ENCODE peak calls at places on chromosomes 3 and 15, in four cellular contexts. B, Z, A and I are unnamed samples.

GRCh38 chr15:75061272-75061671 is 37.9 kb downstream of the PPCDC start:
- DNase-seq in B (peak), Z (no peak), A (no peak), I (no peak)

GRCh38 chr3:100630664-100631063 is 21.3 kb downstream of the ADGRG7 start:
- DNase-seq in B (no peak), Z (no peak), A (peak), I (peak)

GRCh38 chr15:33722005-33722672 is 246.2 kb upstream of the CHRM5 start:
- DNase-seq in B (no peak), Z (no peak), A (peak), I (no peak)

GRCh38 chr3:148075829-148076716 is 621.6 kb upstream of the AGTR1 start:
- DNase-seq in B (peak), Z (peak), A (peak), I (peak)

GRCh38 chr3:94269763-94270162 is 206.9 kb downstream of the NSUN3 start:
- DNase-seq in B (no peak), Z (no peak), A (no peak), I (no peak)

GRCh38 chr3:172258616-172259015 is 189.6 kb downstream of the GHSR start:
- DNase-seq in B (no peak), Z (no peak), A (no peak), I (peak)

GRCh38 chr3:120170223-120170622 is 76.0 kb upstream of the GSK3B start:
- DNase-seq in B (no peak), Z (no peak), A (peak), I (no peak)

GRCh38 chr3:46845860-46846623 is 17.2 kb downstream of the MYL3 start:
- DNase-seq in B (peak), Z (peak), A (peak), I (peak)

GRCh38 chr15:75195122-75195765 is 6.4 kb upstream of the C15orf39 start:
- DNase-seq in B (no peak), Z (peak), A (no peak), I (peak)

GRCh38 chr3:98745718-98746117 is 17.4 kb upstream of the ST3GAL6 start:
- DNase-seq in B (no peak), Z (no peak), A (no peak), I (no peak)

GRCh38 chr15:26771168-26771916 is 1.5 kb downstream of the GABRB3 start:
- DNase-seq in B (no peak), Z (peak), A (peak), I (peak)

GRCh38 chr15:57003418-57003817 is 85.0 kb downstream of the TCF12 start:
- DNase-seq in B (no peak), Z (no peak), A (peak), I (no peak)

GRCh38 chr3:33438284-33438668 is 1.9 kb downstream of the UBP1 start:
- DNase-seq in B (peak), Z (no peak), A (peak), I (no peak)

GRCh38 chr3:59783468-59783988 is 733.7 kb upstream of the CFAP20DC start:
- DNase-seq in B (peak), Z (no peak), A (no peak), I (no peak)

GRCh38 chr15:31070867-31071266 is 30.7 kb downstream of the TRPM1 start:
- DNase-seq in B (no peak), Z (no peak), A (no peak), I (no peak)

GRCh38 chr3:120324185-120324584 is 25.0 kb downstream of the LRRC58 start:
- DNase-seq in B (no peak), Z (no peak), A (no peak), I (no peak)

GRCh38 chr15:49895337-49896223 is 223.5 kb downstream of the ATP8B4 start:
- DNase-seq in B (no peak), Z (no peak), A (no peak), I (peak)

GRCh38 chr3:9883676-9884554 is 3.9 kb upstream of the CIDEC start:
- DNase-seq in B (no peak), Z (no peak), A (no peak), I (no peak)

GRCh38 chr3:41673643-41674042 is 288.3 kb downstream of the ULK4 start:
- DNase-seq in B (no peak), Z (no peak), A (no peak), I (no peak)

GRCh38 chr3:14177580-14178246 is 688 bp downstream of the XPC start:
- DNase-seq in B (no peak), Z (no peak), A (no peak), I (no peak)

GRCh38 chr3:129046037-129046731 is 14.4 kb upstream of the GP9 start:
- DNase-seq in B (no peak), Z (no peak), A (no peak), I (peak)

GRCh38 chr15:101303408-101303807 is 8.4 kb upstream of the SNRPA1 start:
- DNase-seq in B (no peak), Z (no peak), A (no peak), I (no peak)

GRCh38 chr3:112604536-112604935 is 36.4 kb downstream of the CCDC80 start:
- DNase-seq in B (peak), Z (peak), A (peak), I (no peak)

GRCh38 chr15:57333487-57333886 is 42.8 kb upstream of the CGNL1 start:
- DNase-seq in B (no peak), Z (no peak), A (peak), I (no peak)

GRCh38 chr15:31366169-31366734 is 39.6 kb downstream of the KLF13 start:
- DNase-seq in B (no peak), Z (peak), A (no peak), I (peak)

GRCh38 chr3:186966406-186966805 is 36.1 kb downstream of the ST6GAL1 start:
- DNase-seq in B (no peak), Z (no peak), A (no peak), I (no peak)

GRCh38 chr3:28317438-28318022 is 31.0 kb upstream of the ZCWPW2 start:
- DNase-seq in B (peak), Z (peak), A (peak), I (peak)

GRCh38 chr3:148150141-148150540 is 547.6 kb upstream of the AGTR1 start:
- DNase-seq in B (no peak), Z (no peak), A (peak), I (no peak)

GRCh38 chr3:106699093-106699492 is 678.1 kb upstream of the CCDC54 start:
- DNase-seq in B (no peak), Z (no peak), A (no peak), I (peak)

GRCh38 chr3:172201136-172201989 is 162.0 kb downstream of the FNDC3B start:
- DNase-seq in B (no peak), Z (peak), A (no peak), I (no peak)

GRCh38 chr3:188497021-188497420 is 343.1 kb downstream of the LPP start:
- DNase-seq in B (no peak), Z (no peak), A (peak), I (no peak)

GRCh38 chr3:20622304-20622703 is 436.3 kb upstream of the SGO1 start:
- DNase-seq in B (no peak), Z (no peak), A (peak), I (peak)

GRCh38 chr3:123618768-123619484 is 34.1 kb upstream of the HACD2 start:
- DNase-seq in B (no peak), Z (no peak), A (peak), I (no peak)

GRCh38 chr15:73582961-73583360 is 50.2 kb downstream of the NPTN start:
- DNase-seq in B (no peak), Z (no peak), A (no peak), I (no peak)

DNA sequence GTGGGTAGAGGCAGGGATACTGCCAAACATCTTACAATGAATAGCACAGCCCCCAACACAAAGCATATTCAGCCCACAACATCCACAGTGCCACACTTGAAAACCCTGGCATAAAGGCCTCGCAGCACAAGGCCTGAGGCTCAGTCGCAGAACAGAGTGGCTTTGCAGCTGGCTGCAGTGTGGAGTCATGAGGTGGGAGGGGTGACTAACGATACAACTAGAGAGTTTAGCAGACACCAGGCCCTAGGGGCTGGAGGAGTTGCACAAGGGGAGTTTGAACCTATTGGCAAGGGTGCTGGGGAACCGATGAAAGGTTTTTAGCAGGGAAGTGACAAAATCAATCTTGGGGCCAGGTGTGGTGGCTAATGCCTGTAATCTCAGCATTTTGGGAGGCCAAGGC is 32.1 kb downstream of the GRK7 start:
- DNase-seq in B (no peak), Z (no peak), A (no peak), I (no peak)
- TF ChIP-seq EZH2phosphoT487 in B (no peak), Z (no peak), A (no peak), I (no peak)

GRCh38 chr3:101762041-101762646 is 16.9 kb upstream of the NXPE3 start:
- DNase-seq in B (no peak), Z (no peak), A (peak), I (no peak)

DNA sequence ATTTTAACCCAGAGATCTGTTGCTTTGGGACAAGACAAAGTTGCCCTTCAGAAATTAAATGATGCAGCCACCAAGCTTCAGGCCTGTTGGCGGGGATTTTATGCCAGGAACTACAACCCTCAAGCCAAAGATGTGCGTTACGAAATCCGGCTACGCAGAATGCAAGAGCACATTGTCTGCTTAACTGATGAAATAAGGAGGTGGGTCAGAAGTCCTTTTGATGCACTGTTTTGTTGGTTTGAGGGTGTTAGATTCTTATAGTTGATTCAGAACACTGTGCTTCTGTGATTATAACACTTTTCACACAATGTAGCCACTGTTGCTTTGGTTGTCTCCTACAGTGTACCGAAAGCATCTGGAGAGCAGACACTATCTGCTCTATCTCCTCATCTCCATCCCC is 20.8 kb upstream of the NXPE3 start:
- DNase-seq in B (no peak), Z (no peak), A (no peak), I (no peak)
- TF ChIP-seq EZH2phosphoT487 in B (no peak), Z (no peak), A (no peak), I (no peak)

DNA sequence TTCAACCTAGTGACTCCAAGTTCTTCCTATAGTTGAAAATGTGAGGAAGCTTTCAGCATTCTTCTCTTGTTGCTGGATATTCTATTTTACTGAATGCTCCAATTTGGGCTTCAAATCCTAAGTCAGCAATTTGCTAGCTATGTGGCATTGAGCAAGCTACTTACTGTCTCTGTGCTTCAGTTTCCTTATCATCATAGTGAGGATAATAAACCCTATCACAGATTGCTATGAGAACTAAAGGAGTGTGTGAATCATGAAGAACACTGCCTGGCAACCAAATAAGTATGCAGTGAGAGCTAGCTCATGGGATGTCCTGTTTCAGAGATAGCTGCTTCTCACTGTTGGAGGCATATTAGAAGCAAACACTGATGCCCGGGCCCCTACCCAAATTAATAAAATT is 163.8 kb upstream of the CDIN1 start:
- DNase-seq in B (no peak), Z (no peak), A (no peak), I (no peak)
- TF ChIP-seq EZH2phosphoT487 in B (no peak), Z (no peak), A (no peak), I (no peak)

GRCh38 chr15:83854314-83854713 is 200.4 kb downstream of the ADAMTSL3 start:
- DNase-seq in B (no peak), Z (no peak), A (peak), I (no peak)

GRCh38 chr15:83853232-83853631 is 199.3 kb downstream of the ADAMTSL3 start:
- DNase-seq in B (no peak), Z (no peak), A (no peak), I (no peak)

GRCh38 chr15:83854950-83855707 is 201.2 kb downstream of the ADAMTSL3 start:
- DNase-seq in B (no peak), Z (no peak), A (peak), I (no peak)

GRCh38 chr15:83858820-83859505 is 205.0 kb downstream of the ADAMTSL3 start:
- DNase-seq in B (no peak), Z (no peak), A (peak), I (no peak)

DNA sequence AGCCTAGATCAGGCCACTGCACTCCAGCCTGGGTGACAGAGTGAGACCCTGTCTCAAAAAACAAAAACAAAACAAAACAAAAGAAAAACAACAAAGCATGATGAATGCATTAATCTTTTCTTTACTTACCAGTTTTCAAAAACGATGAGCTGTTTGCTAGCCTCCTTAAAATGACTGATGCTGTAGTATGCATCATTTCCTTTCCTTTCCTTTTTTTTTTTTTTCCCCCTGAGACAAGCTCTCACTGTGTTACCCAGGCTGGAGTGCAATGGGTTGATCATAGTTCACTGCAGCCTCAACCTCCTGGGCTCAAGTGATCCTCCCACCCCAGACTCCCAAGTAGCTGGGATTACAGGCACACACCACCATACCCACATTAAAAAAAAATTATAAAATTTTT is 202.0 kb downstream of the ADAMTSL3 start:
- DNase-seq in B (no peak), Z (no peak), A (no peak), I (no peak)
- TF ChIP-seq EZH2phosphoT487 in B (no peak), Z (no peak), A (no peak), I (no peak)

GRCh38 chr3:50243552-50243895 is 7.5 kb downstream of the GNAI2 start:
- DNase-seq in B (no peak), Z (no peak), A (no peak), I (no peak)

GRCh38 chr3:50246517-50246954 is 10.5 kb downstream of the GNAI2 start:
- DNase-seq in B (peak), Z (peak), A (peak), I (peak)

GRCh38 chr3:50245831-50246516 is 10.0 kb downstream of the GNAI2 start:
- DNase-seq in B (peak), Z (peak), A (peak), I (peak)

GRCh38 chr3:50242778-50243551 is 7.0 kb downstream of the GNAI2 start:
- DNase-seq in B (no peak), Z (no peak), A (no peak), I (peak)

GRCh38 chr3:50245251-50245745 is 9.3 kb downstream of the GNAI2 start:
- DNase-seq in B (no peak), Z (no peak), A (no peak), I (no peak)
- TF ChIP-seq EZH2phosphoT487 in B (no peak), Z (no peak), A (no peak), I (no peak)

GRCh38 chr3:78613366-78614008 is 1154.3 kb downstream of the ROBO1 start:
- DNase-seq in B (no peak), Z (no peak), A (no peak), I (no peak)
- TF ChIP-seq EZH2phosphoT487 in B (no peak), Z (no peak), A (no peak), I (no peak)